ENCODE peak calls at places on chromosomes 7 and 10, in six cellular contexts. One of them, this sample, is unnamed. For H3K9me2, the result is how much of the 10 kb centered on the place peaks cover.

GRCh38 chr10:70461397-70462348 is 16.9 kb upstream of the PALD1 start:
- DNase-seq in SK-N-SH: peak
- DNase-seq in GM23338: peak
- DNase-seq in OCI-LY7: peak
- DNase-seq in GM23248: peak
- DNase-seq in PC-3: peak
- DNase-seq in this sample: peak

GRCh38 chr7:64868469-64868868 is 34.6 kb upstream of the ZNF273 start:
- DNase-seq in SK-N-SH: no peak
- DNase-seq in GM23338: no peak
- DNase-seq in OCI-LY7: no peak
- DNase-seq in GM23248: no peak
- DNase-seq in PC-3: no peak
- DNase-seq in this sample: no peak

GRCh38 chr7:133746847-133747246 is 380.3 kb upstream of the LRGUK start:
- DNase-seq in SK-N-SH: no peak
- DNase-seq in GM23338: peak
- DNase-seq in OCI-LY7: no peak
- DNase-seq in GM23248: no peak
- DNase-seq in PC-3: no peak
- DNase-seq in this sample: no peak

GRCh38 chr7:149454750-149455149 is 6.1 kb downstream of the ZNF777 start:
- DNase-seq in SK-N-SH: no peak
- DNase-seq in GM23338: no peak
- DNase-seq in OCI-LY7: no peak
- DNase-seq in GM23248: no peak
- DNase-seq in PC-3: no peak
- DNase-seq in this sample: no peak

GRCh38 chr10:69906425-69906824 is 104.7 kb downstream of the COL13A1 start:
- DNase-seq in SK-N-SH: no peak
- DNase-seq in GM23338: no peak
- DNase-seq in OCI-LY7: peak
- DNase-seq in GM23248: no peak
- DNase-seq in PC-3: no peak
- DNase-seq in this sample: no peak

GRCh38 chr7:99296471-99296870 is 23.8 kb downstream of the MYH16 start:
- DNase-seq in SK-N-SH: no peak
- DNase-seq in GM23338: peak
- DNase-seq in OCI-LY7: no peak
- DNase-seq in GM23248: no peak
- DNase-seq in PC-3: no peak
- DNase-seq in this sample: no peak

GRCh38 chr10:19347592-19347991 is 299.0 kb downstream of the MALRD1 start:
- DNase-seq in SK-N-SH: peak
- DNase-seq in GM23338: peak
- DNase-seq in OCI-LY7: no peak
- DNase-seq in GM23248: peak
- DNase-seq in PC-3: peak
- DNase-seq in this sample: no peak

GRCh38 chr10:79484476-79484875 is 27.9 kb upstream of the EIF5AL1 start:
- DNase-seq in SK-N-SH: no peak
- DNase-seq in GM23338: no peak
- DNase-seq in OCI-LY7: no peak
- DNase-seq in GM23248: no peak
- DNase-seq in PC-3: no peak
- DNase-seq in this sample: no peak

GRCh38 chr7:46387646-46388045 is 466.6 kb upstream of the IGFBP3 start:
- DNase-seq in SK-N-SH: no peak
- DNase-seq in GM23338: no peak
- DNase-seq in OCI-LY7: no peak
- DNase-seq in GM23248: peak
- DNase-seq in PC-3: no peak
- DNase-seq in this sample: no peak

GRCh38 chr10:109978481-109978880 is 29.3 kb upstream of the ADD3 start:
- DNase-seq in SK-N-SH: no peak
- DNase-seq in GM23338: peak
- DNase-seq in OCI-LY7: peak
- DNase-seq in GM23248: peak
- DNase-seq in PC-3: peak
- DNase-seq in this sample: peak

GRCh38 chr10:14173706-14174594 is 156.8 kb downstream of the FRMD4A start:
- DNase-seq in SK-N-SH: peak
- DNase-seq in GM23338: peak
- DNase-seq in OCI-LY7: no peak
- DNase-seq in GM23248: peak
- DNase-seq in PC-3: peak
- DNase-seq in this sample: peak

GRCh38 chr7:433558-433957 is 86.1 kb downstream of the PDGFA start:
- DNase-seq in SK-N-SH: no peak
- DNase-seq in GM23338: no peak
- DNase-seq in OCI-LY7: no peak
- DNase-seq in GM23248: no peak
- DNase-seq in PC-3: no peak
- DNase-seq in this sample: no peak

GRCh38 chr10:45373003-45373782 is 823 bp upstream of the ALOX5 start:
- DNase-seq in SK-N-SH: peak
- DNase-seq in GM23338: peak
- DNase-seq in OCI-LY7: peak
- DNase-seq in GM23248: no peak
- DNase-seq in PC-3: no peak
- DNase-seq in this sample: peak

GRCh38 chr7:36747969-36748574 is 23.8 kb upstream of the AOAH start:
- DNase-seq in SK-N-SH: no peak
- DNase-seq in GM23338: no peak
- DNase-seq in OCI-LY7: no peak
- DNase-seq in GM23248: no peak
- DNase-seq in PC-3: no peak
- DNase-seq in this sample: peak

GRCh38 chr7:48089415-48089975 is 430 bp downstream of the UPP1 start:
- DNase-seq in SK-N-SH: peak
- DNase-seq in GM23338: peak
- DNase-seq in OCI-LY7: no peak
- DNase-seq in GM23248: peak
- DNase-seq in PC-3: peak
- DNase-seq in this sample: no peak

GRCh38 chr7:141142058-141142457 is 68.2 kb downstream of the TMEM178B start:
- DNase-seq in SK-N-SH: no peak
- DNase-seq in GM23338: no peak
- DNase-seq in OCI-LY7: no peak
- DNase-seq in GM23248: no peak
- DNase-seq in PC-3: no peak
- DNase-seq in this sample: no peak

GRCh38 chr10:132469197-132469942 is 68.2 kb upstream of the INPP5A start:
- DNase-seq in SK-N-SH: no peak
- DNase-seq in GM23338: no peak
- DNase-seq in OCI-LY7: no peak
- DNase-seq in GM23248: no peak
- DNase-seq in PC-3: no peak
- DNase-seq in this sample: no peak

GRCh38 chr10:48509061-48509772 is 95.7 kb downstream of the ARHGAP22 start:
- DNase-seq in SK-N-SH: no peak
- DNase-seq in GM23338: no peak
- DNase-seq in OCI-LY7: no peak
- DNase-seq in GM23248: no peak
- DNase-seq in PC-3: no peak
- DNase-seq in this sample: no peak

GRCh38 chr10:27819781-27820531 is 74.3 kb upstream of the MKX start:
- DNase-seq in SK-N-SH: no peak
- DNase-seq in GM23338: no peak
- DNase-seq in OCI-LY7: no peak
- DNase-seq in GM23248: peak
- DNase-seq in PC-3: peak
- DNase-seq in this sample: no peak

GRCh38 chr10:131654471-131655087 is 246.2 kb upstream of the PPP2R2D start:
- DNase-seq in SK-N-SH: no peak
- DNase-seq in GM23338: peak
- DNase-seq in OCI-LY7: no peak
- DNase-seq in GM23248: no peak
- DNase-seq in PC-3: no peak
- DNase-seq in this sample: no peak

GRCh38 chr7:41261081-41261480 is 441.8 kb downstream of the INHBA start:
- DNase-seq in SK-N-SH: no peak
- DNase-seq in GM23338: no peak
- DNase-seq in OCI-LY7: no peak
- DNase-seq in GM23248: no peak
- DNase-seq in PC-3: no peak
- DNase-seq in this sample: no peak

GRCh38 chr7:140403878-140404564 is at the start of gene RAB19:
- DNase-seq in SK-N-SH: no peak
- DNase-seq in GM23338: peak
- DNase-seq in OCI-LY7: no peak
- DNase-seq in GM23248: no peak
- DNase-seq in PC-3: peak
- DNase-seq in this sample: peak

GRCh38 chr7:114468844-114469243 is 54.2 kb downstream of the FOXP2 start:
- DNase-seq in SK-N-SH: no peak
- DNase-seq in GM23338: no peak
- DNase-seq in OCI-LY7: no peak
- DNase-seq in GM23248: peak
- DNase-seq in PC-3: no peak
- DNase-seq in this sample: no peak

GRCh38 chr10:59991117-59991516 is 84.8 kb upstream of the CCDC6 start:
- DNase-seq in SK-N-SH: no peak
- DNase-seq in GM23338: peak
- DNase-seq in OCI-LY7: no peak
- DNase-seq in GM23248: no peak
- DNase-seq in PC-3: no peak
- DNase-seq in this sample: no peak

GRCh38 chr7:100444311-100445278 is 8.3 kb upstream of the PPP1R35 start:
- DNase-seq in SK-N-SH: no peak
- DNase-seq in GM23338: no peak
- DNase-seq in OCI-LY7: peak
- DNase-seq in GM23248: peak
- DNase-seq in PC-3: no peak
- DNase-seq in this sample: no peak

GRCh38 chr7:136278057-136278456 is 300.9 kb upstream of the MTPN start:
- DNase-seq in SK-N-SH: no peak
- DNase-seq in GM23338: no peak
- DNase-seq in OCI-LY7: no peak
- DNase-seq in GM23248: no peak
- DNase-seq in PC-3: no peak
- DNase-seq in this sample: no peak

GRCh38 chr10:7955446-7955845 is 99.0 kb upstream of the GATA3 start:
- DNase-seq in SK-N-SH: no peak
- DNase-seq in GM23338: no peak
- DNase-seq in OCI-LY7: no peak
- DNase-seq in GM23248: peak
- DNase-seq in PC-3: no peak
- DNase-seq in this sample: no peak

GRCh38 chr7:43454936-43455518 is 127.9 kb upstream of the STK17A start:
- DNase-seq in SK-N-SH: peak
- DNase-seq in GM23338: peak
- DNase-seq in OCI-LY7: peak
- DNase-seq in GM23248: peak
- DNase-seq in PC-3: peak
- DNase-seq in this sample: peak

GRCh38 chr7:51325231-51325630 is 8.6 kb upstream of the COBL start:
- DNase-seq in SK-N-SH: no peak
- DNase-seq in GM23338: no peak
- DNase-seq in OCI-LY7: no peak
- DNase-seq in GM23248: no peak
- DNase-seq in PC-3: no peak
- DNase-seq in this sample: no peak

GRCh38 chr10:129914960-129915359 is 49.1 kb downstream of the EBF3 start:
- DNase-seq in SK-N-SH: no peak
- DNase-seq in GM23338: no peak
- DNase-seq in OCI-LY7: no peak
- DNase-seq in GM23248: no peak
- DNase-seq in PC-3: no peak
- DNase-seq in this sample: no peak
- H3K9me2 ChIP-seq in SK-N-SH: under half
- H3K9me2 ChIP-seq in GM23338: under half
- H3K9me2 ChIP-seq in OCI-LY7: under half
- H3K9me2 ChIP-seq in GM23248: under half
- H3K9me2 ChIP-seq in PC-3: under half
- H3K9me2 ChIP-seq in this sample: under half

GRCh38 chr7:150756858-150757257 is 19.6 kb downstream of the GIMAP5 start:
- DNase-seq in SK-N-SH: no peak
- DNase-seq in GM23338: peak
- DNase-seq in OCI-LY7: no peak
- DNase-seq in GM23248: peak
- DNase-seq in PC-3: peak
- DNase-seq in this sample: peak
- H3K4me3 ChIP-seq in SK-N-SH: no peak
- H3K4me3 ChIP-seq in GM23338: no peak
- H3K4me3 ChIP-seq in OCI-LY7: no peak
- H3K4me3 ChIP-seq in GM23248: no peak
- H3K4me3 ChIP-seq in PC-3: no peak
- H3K4me3 ChIP-seq in this sample: no peak

DNA sequence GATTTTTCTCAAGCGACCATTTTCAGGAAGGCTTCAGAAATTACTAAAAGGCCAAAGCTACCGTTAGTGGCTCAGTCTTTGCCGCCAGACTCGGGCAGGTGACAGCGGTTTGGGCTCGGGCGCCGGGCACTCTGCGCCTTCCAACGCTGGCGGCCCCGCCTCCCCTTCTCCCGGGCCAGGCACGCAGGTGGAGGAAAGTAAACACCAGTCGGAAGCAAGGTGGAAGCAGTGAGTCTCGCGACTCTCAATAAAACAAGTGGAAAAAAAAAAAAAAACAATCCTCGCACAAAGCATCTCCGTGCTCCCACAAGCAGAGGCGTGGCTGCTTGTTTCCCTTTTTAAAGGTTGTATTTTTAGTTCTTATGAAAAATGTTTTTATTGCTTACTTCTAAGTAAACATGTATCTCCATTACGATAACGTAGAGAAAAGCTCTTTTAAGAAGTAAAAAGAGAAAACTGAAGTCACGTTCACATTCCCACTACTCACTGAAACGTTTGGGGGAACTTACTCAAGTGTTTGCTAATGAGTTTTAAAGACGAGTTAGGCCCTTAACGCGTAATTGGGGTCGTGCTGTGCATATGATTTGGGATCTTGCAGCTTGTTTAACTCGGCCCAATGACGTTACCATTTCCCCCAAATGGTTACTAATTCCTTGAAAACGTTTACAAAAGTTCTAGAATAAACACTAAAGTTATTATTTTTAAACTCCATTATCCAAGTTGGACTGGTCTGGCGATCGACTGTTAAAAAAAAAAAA is 904 bp downstream of the CDCA7L start:
- DNase-seq in SK-N-SH: no peak
- DNase-seq in GM23338: peak
- DNase-seq in OCI-LY7: peak
- DNase-seq in GM23248: peak
- DNase-seq in PC-3: peak
- DNase-seq in this sample: peak
- TF ChIP-seq EZH2phosphoT487 in SK-N-SH: no peak
- TF ChIP-seq EZH2phosphoT487 in GM23338: no peak
- TF ChIP-seq EZH2phosphoT487 in OCI-LY7: no peak
- TF ChIP-seq EZH2phosphoT487 in GM23248: no peak
- TF ChIP-seq EZH2phosphoT487 in PC-3: no peak
- TF ChIP-seq EZH2phosphoT487 in this sample: no peak

DNA sequence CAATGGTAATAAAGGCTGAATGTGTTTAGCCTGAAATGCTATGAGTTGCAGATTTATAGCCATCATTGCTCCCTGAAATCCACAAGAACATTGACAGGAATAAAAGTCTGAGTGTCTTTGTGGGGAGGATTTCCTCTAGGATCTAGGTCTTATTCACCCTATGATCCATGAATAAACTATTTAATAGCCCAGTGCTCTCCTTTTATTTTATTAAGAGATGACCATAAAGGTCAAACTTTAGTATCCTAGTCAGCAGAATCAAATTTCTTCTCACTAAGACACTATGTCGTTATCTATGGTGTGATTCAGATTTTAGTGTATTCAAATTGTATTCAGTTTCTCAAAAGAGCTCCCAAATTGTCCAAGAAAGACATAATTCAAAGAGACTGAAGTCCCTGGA is 67.8 kb upstream of the AKR1E2 start:
- DNase-seq in SK-N-SH: no peak
- DNase-seq in GM23338: no peak
- DNase-seq in OCI-LY7: no peak
- DNase-seq in GM23248: peak
- DNase-seq in PC-3: peak
- DNase-seq in this sample: no peak
- H3K9me2 ChIP-seq in SK-N-SH: under half
- H3K9me2 ChIP-seq in GM23338: under half
- H3K9me2 ChIP-seq in OCI-LY7: under half
- H3K9me2 ChIP-seq in GM23248: under half
- H3K9me2 ChIP-seq in PC-3: under half
- H3K9me2 ChIP-seq in this sample: under half